ENCODE peak calls at places on chromosomes 4 and X, in four cellular contexts. W is epithelial cell of esophagus, F is brain microvascular endothelial cell, J is HFF-Myc. U is an unnamed sample.

GRCh38 chr4:2064276-2064991 is 5.3 kb downstream of the NAT8L start:
- DNase-seq in W (no peak), F (no peak), J (no peak), U (no peak)

GRCh38 chrX:122582280-122582679 is 601.8 kb upstream of the GRIA3 start:
- DNase-seq in W (peak; percentile 87), F (no peak), J (no peak), U (no peak)

GRCh38 chr4:184267673-184268573 is 50.2 kb upstream of the ENPP6 start:
- DNase-seq in W (peak; percentile 83), F (peak; percentile 76), J (peak; percentile 35), U (no peak)

GRCh38 chrX:63275127-63275526 is 76.0 kb downstream of the SPIN4 start:
- DNase-seq in W (peak; percentile 41), F (peak; percentile 27), J (no peak), U (no peak)

GRCh38 chrX:71533850-71534515 is 1.1 kb downstream of the OGT start:
- DNase-seq in W (peak; percentile 36), F (peak; percentile 45), J (no peak), U (no peak)

GRCh38 chrX:150936556-150936955 is 38.1 kb upstream of the CD99L2 start:
- DNase-seq in W (no peak), F (no peak), J (no peak), U (no peak)

GRCh38 chr4:168993724-168994510 is 16.1 kb downstream of the CBR4 start:
- DNase-seq in W (no peak), F (peak; percentile 25), J (no peak), U (no peak)

GRCh38 chr4:81227968-81228367 is 12.9 kb upstream of the PRKG2 start:
- DNase-seq in W (no peak), F (no peak), J (no peak), U (no peak)

GRCh38 chrX:149060921-149061320 is 444.2 kb downstream of the IDS start:
- DNase-seq in W (peak; percentile 1), F (peak; percentile 29), J (no peak), U (no peak)

GRCh38 chrX:119429471-119429870 is 30.3 kb downstream of the SLC25A43 start:
- DNase-seq in W (no peak), F (no peak), J (no peak), U (no peak)

GRCh38 chr4:41375561-41375960 is 118.8 kb downstream of the UCHL1 start:
- DNase-seq in W (peak; percentile 16), F (no peak), J (no peak), U (no peak)

GRCh38 chr4:88391703-88392102 is 13.1 kb downstream of the HERC6 start:
- DNase-seq in W (no peak), F (no peak), J (no peak), U (no peak)

GRCh38 chrX:30530591-30530990 is 47.0 kb downstream of the TASL start:
- DNase-seq in W (peak; percentile 63), F (peak; percentile 39), J (no peak), U (no peak)

DNA sequence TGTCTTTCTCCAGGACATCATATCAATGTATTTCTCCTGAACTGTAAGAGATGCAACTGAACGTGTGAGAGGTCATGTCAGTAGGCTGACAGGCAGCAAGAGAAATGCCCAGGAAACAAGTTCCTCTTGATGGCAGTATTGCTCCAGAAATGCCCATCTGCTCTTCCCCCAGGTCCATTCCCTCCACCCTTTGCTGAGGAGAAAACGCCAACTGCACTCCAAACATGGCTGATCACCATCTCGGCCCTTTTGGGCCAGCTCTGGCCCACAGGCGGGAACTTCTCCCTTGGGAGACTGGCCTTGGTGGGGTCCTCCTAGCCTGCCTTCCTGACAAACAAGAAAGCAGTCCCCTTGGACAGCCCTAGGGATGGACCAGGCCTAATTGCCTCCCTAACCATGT is 276.5 kb upstream of the AGTR2 start:
- DNase-seq in W (peak; percentile 10), F (peak; percentile 13), J (no peak), U (no peak)
- TF ChIP-seq CTCF in W (peak; percentile 24), F (peak; percentile 44), J (no peak), U (peak; percentile 11)

DNA sequence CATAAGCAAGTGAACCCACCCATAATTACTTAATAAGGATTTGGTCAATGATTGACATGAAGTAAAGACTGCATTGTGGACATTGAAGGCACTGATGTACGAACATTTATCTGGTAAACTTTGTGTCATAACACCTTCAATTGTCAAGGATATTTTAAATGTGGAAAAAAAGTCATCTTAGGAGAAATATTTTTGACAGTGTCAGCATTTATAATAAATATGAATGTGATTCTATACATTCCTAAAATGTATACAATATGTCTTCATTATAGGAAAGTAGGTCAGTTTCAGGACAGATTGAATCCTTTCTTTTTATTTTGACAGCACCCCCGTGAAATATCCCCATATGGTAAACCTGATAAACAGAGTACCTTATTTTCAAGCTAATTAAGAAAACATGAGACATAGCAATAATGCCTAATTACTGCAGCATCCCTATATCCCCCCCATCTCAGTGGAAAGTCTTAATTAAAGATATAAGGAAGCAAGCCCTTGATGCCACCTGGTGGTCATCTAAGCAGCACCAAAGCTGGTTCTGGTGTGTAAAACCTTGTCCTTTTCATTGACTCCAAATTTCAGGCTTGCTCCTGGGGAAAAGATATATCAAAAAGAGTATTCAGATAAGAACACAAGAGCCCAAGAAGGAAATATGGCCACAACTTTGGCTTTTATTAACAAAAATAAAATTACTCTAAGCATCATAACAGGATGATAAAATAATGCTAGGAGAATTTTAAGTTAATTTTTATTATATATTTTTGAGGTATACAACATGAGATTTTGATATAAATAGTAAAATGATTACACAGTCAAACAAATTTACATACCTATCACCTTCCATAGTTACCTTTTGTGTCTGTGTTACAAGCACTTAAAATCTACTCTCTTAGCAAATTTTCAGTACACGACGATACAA is 379.7 kb downstream of the TLL1 start:
- DNase-seq in W (peak; percentile 54), F (peak; percentile 24), J (no peak), U (no peak)
- TF ChIP-seq CTCF in W (peak; percentile 80), F (peak; percentile 78), J (peak; percentile 46), U (peak; percentile 56)

GRCh38 chr4:83993774-83994173 is 457.9 kb downstream of the GPAT3 start:
- DNase-seq in W (no peak), F (no peak), J (no peak), U (no peak)
- TF ChIP-seq CTCF in W (no peak), F (peak; percentile 47), J (peak; percentile 48), U (peak; percentile 29)

DNA sequence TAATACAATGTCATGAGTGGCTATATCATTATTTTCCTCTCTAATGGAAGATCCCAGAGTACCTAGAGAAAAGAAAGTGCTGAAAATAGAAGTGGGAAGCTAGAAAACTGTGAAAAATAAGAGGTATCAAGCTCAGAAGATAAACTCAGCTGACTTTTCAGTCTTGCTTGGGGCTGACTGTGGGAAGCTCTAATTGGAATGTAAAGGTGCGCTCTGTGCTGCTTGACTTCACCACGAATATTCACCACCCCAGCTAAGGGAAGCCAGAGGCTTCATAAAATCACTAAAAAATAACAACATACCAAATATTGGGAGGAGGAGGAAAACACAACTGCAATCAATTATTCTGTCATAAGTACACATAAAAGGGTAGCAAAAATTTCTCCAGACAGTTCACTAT is 25.1 kb downstream of the NDST3 start:
- DNase-seq in W (no peak), F (no peak), J (no peak), U (no peak)
- TF ChIP-seq CTCF in W (no peak), F (no peak), J (no peak), U (no peak)

GRCh38 chr4:85370400-85371032 is 104.4 kb upstream of the ARHGAP24 start:
- DNase-seq in W (peak; percentile 64), F (peak; percentile 53), J (peak; percentile 14), U (peak; percentile 16)
- TF ChIP-seq CTCF in W (peak; percentile 96), F (peak; percentile 92), J (peak; percentile 89), U (peak; percentile 82)

GRCh38 chr4:13881880-13882279 is 254.4 kb upstream of the BOD1L1 start:
- DNase-seq in W (no peak), F (no peak), J (no peak), U (no peak)
- TF ChIP-seq CTCF in W (peak; percentile 38), F (peak; percentile 50), J (no peak), U (no peak)

DNA sequence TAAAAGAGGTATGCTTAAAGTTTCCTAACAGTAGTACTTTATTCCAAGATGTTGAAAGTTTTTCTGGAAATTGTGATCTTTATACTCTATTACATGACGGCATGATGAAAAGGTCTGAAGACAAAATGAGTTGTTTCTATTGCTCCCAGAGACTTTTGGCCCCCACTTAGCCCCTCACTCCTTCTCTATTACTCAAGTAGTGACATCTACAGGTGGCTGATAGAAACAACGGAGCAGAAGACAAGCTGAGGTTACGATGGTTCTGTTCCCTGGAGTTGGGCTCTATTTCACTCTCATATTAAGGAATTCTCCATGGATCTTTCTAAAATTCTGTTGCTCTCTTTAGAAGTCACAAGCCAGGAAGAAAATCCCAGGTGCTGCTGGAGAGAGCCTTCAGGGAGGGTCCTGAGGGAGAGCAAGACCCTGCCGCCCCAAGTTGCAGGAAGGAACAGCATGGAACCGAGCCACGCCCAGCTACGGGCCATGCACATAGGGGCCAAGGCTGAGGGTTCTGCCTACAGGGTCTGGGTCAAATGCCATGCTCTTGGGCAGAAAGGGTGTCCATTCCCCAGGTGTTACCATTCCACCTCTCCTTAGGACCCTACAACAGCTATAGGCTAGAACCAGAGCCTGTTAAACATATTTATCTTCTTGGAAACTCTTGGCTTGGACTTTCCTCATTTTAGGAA is 22.7 kb downstream of the RPL9 start:
- DNase-seq in W (no peak), F (no peak), J (no peak), U (no peak)
- TF ChIP-seq CTCF in W (no peak), F (peak; percentile 46), J (no peak), U (peak; percentile 27)

GRCh38 chrX:68209008-68209407 is 224.3 kb downstream of the OPHN1 start:
- DNase-seq in W (peak; percentile 45), F (no peak), J (no peak), U (no peak)

GRCh38 chrX:68199062-68199848 is 234.0 kb downstream of the OPHN1 start:
- DNase-seq in W (peak; percentile 30), F (no peak), J (no peak), U (no peak)

GRCh38 chrX:68203656-68204055 is 229.6 kb downstream of the OPHN1 start:
- DNase-seq in W (no peak), F (no peak), J (no peak), U (no peak)

GRCh38 chrX:68204639-68205038 is 228.7 kb downstream of the OPHN1 start:
- DNase-seq in W (no peak), F (no peak), J (no peak), U (no peak)
- TF ChIP-seq CTCF in W (no peak), F (no peak), J (no peak), U (no peak)

U was measured in progenitor cell of endocrine pancreas.